ENCODE peak calls at places on chromosome 16, in ten cellular contexts. B is tibial artery, G is colonic mucosa, E is A549, U is choroid plexus epithelial cell, Z is stomach, I is sigmoid colon, L is fibroblast of pulmonary artery, C is OCI-LY7, Q is foreskin fibroblast. V is an unnamed sample.

GRCh38 chr16:21666772-21667171 is 3.0 kb downstream of the OTOA start:
- DNase-seq in L (no peak), B (no peak), E (no peak), C (no peak), G (no peak), U (no peak), Z (no peak), Q (peak), I (no peak), V (no peak)

GRCh38 chr16:88392111-88392510 is 9.4 kb downstream of the ZNF469 start:
- DNase-seq in C (no peak), L (no peak), Q (no peak), Z (no peak), G (no peak), E (no peak), B (no peak), U (no peak), I (no peak), V (no peak)

GRCh38 chr16:89544713-89545043 is 15.8 kb upstream of the RPL13 start:
- DNase-seq in L (no peak), Z (no peak), Q (no peak), U (no peak), B (no peak), C (no peak), I (no peak), E (no peak), G (no peak), V (no peak)

GRCh38 chr16:30023586-30023985 is 588 bp downstream of the C16orf92 start:
- DNase-seq in Z (no peak), E (no peak), U (no peak), C (no peak), G (no peak), I (no peak), L (no peak), Q (no peak), B (no peak), V (no peak)

GRCh38 chr16:73265124-73265838 is 217.4 kb upstream of the ZFHX3 start:
- DNase-seq in B (no peak), Q (no peak), C (no peak), U (no peak), G (no peak), Z (no peak), E (no peak), L (no peak), I (no peak), V (no peak)

GRCh38 chr16:57252148-57252721 is 7.2 kb downstream of the ARL2BP start:
- DNase-seq in U (no peak), Q (no peak), L (no peak), B (no peak), E (no peak), Z (no peak), C (peak), G (no peak), I (no peak), V (no peak)

GRCh38 chr16:4260360-4260759 is 12.5 kb downstream of the TFAP4 start:
- DNase-seq in Z (peak), U (no peak), Q (no peak), G (peak), L (no peak), B (no peak), I (no peak), E (no peak), C (no peak), V (no peak)

GRCh38 chr16:15782573-15783365 is 74.1 kb downstream of the MYH11 start:
- DNase-seq in B (no peak), I (no peak), C (no peak), U (peak), L (no peak), Z (no peak), Q (no peak), G (no peak), E (no peak), V (no peak)

GRCh38 chr16:85396879-85397871 is 215.9 kb upstream of the GSE1 start:
- DNase-seq in C (peak), L (no peak), I (peak), B (peak), U (peak), E (peak), Q (peak), G (peak), Z (no peak), V (no peak)

GRCh38 chr16:3101018-3101840 is 2.1 kb upstream of the ZSCAN10 start:
- DNase-seq in E (peak), Z (no peak), C (peak), U (peak), G (peak), B (no peak), L (peak), I (no peak), Q (peak), V (no peak)

GRCh38 chr16:66885491-66885890 is 5.2 kb downstream of the PDP2 start:
- DNase-seq in G (no peak), Q (no peak), I (no peak), L (no peak), U (no peak), B (no peak), Z (no peak), C (no peak), E (no peak), V (no peak)

GRCh38 chr16:28495098-28495793 is 803 bp downstream of the APOBR start:
- DNase-seq in G (peak), B (no peak), L (no peak), U (no peak), Q (no peak), C (no peak), Z (no peak), E (no peak), I (no peak), V (no peak)

GRCh38 chr16:68365167-68365817 is 54.5 kb downstream of the PRMT7 start:
- DNase-seq in U (no peak), L (no peak), G (no peak), I (no peak), Q (peak), E (no peak), C (no peak), Z (no peak), B (peak), V (no peak)

GRCh38 chr16:85086347-85087291 is 25.7 kb downstream of the CIBAR2 start:
- DNase-seq in Z (peak), C (peak), B (peak), Q (peak), E (peak), U (peak), I (peak), L (peak), G (peak), V (no peak)

GRCh38 chr16:72961115-72961832 is 86.7 kb downstream of the ZFHX3 start:
- DNase-seq in U (peak), Q (peak), E (no peak), I (peak), G (no peak), L (no peak), C (no peak), B (peak), Z (no peak), V (no peak)

GRCh38 chr16:78563905-78564304 is 464.5 kb downstream of the WWOX start:
- DNase-seq in L (no peak), E (no peak), I (no peak), Z (no peak), Q (no peak), G (no peak), C (no peak), U (no peak), B (no peak), V (no peak)

GRCh38 chr16:64534180-64534780 is 587.6 kb downstream of the CDH11 start:
- DNase-seq in I (no peak), B (no peak), Z (no peak), Q (no peak), C (no peak), L (no peak), G (no peak), E (no peak), U (no peak), V (no peak)

GRCh38 chr16:85216522-85217375 is 104.5 kb upstream of the CIBAR2 start:
- DNase-seq in C (no peak), L (no peak), G (no peak), E (no peak), Q (no peak), B (no peak), Z (no peak), U (no peak), I (no peak), V (no peak)

GRCh38 chr16:87333101-87333500 is 15.9 kb upstream of the C16orf95 start:
- DNase-seq in Z (no peak), B (no peak), I (no peak), U (no peak), Q (no peak), C (no peak), E (no peak), L (no peak), G (no peak), V (no peak)

GRCh38 chr16:69187387-69187890 is 475 bp downstream of the SNTB2 start:
- DNase-seq in C (peak), E (peak), U (no peak), Q (peak), G (peak), B (peak), I (peak), Z (peak), L (peak), V (no peak)

GRCh38 chr16:30997000-30997886 is 12.2 kb downstream of the HSD3B7 start:
- DNase-seq in G (peak), C (peak), E (peak), U (peak), Z (peak), B (peak), L (peak), I (peak), Q (peak), V (no peak)

GRCh38 chr16:56120447-56121155 is 70.7 kb upstream of the GNAO1 start:
- DNase-seq in Z (no peak), U (no peak), Q (no peak), L (no peak), E (no peak), C (no peak), B (no peak), G (no peak), I (no peak), V (no peak)

GRCh38 chr16:86934581-86935322 is 356.4 kb downstream of the FOXL1 start:
- DNase-seq in Q (no peak), E (no peak), I (no peak), U (no peak), C (no peak), B (no peak), G (no peak), Z (no peak), L (peak), V (no peak)

GRCh38 chr16:53789159-53789558 is 85.2 kb downstream of the FTO start:
- DNase-seq in I (no peak), B (no peak), L (peak), U (peak), E (no peak), G (no peak), C (no peak), Q (peak), Z (no peak), V (peak)
- H3K4me3 ChIP-seq in I (no peak), B (no peak), L (no peak), U (no peak), E (no peak), G (no peak), C (no peak), Q (no peak), Z (no peak), V (no peak)

DNA sequence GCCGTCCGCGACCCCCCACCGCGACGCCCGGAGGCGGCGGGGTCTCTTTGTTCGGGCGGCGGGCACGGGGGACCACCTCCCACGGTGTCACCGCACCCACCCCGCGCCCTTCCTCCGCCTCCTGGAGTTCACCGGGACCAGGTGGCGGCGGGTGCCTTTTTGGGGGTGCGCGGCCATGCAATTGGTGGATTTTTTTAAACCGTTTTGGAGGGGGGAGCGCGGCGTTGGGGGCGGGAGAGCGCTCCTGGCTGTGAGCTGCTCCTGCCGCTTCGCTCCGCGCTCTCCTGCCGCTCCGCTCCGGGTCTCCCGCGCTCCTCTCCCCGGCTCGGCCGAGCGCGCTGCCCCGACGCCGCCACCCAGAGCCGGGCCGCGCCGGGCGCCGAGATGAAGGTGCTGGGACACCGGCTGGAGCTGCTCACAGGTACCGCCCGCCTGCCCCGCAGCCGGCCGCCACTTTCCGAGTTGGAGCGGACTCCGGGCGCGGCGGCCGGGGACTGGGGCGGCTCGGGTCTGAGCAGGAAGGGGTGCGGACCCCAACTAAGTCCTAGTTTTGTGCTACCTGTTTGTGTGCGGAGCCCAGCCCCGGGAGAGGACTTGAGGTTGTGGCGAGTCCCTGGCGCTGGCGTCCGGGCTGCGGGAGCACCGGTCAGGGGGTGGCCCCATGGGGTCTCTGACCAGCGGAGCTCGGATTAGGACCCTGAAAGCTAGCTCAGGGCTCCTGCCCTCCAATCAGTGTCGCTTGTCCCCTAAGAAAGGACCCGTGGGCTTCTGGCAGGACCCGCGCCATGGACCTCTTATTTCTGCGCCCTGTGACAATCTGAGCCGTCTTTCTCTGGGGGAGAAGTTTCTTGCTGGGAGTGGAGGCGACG is 35.7 kb upstream of the NDRG4 start:
- DNase-seq in Z (peak), C (no peak), E (no peak), B (no peak), Q (peak), U (no peak), G (no peak), L (no peak), I (no peak), V (no peak)
- H3K4me3 ChIP-seq in Z (peak), C (peak), E (peak), B (peak), Q (no peak), U (no peak), G (peak), L (peak), I (peak), V (no peak)

GRCh38 chr16:11299865-11300559 is 18.9 kb upstream of the PRM1 start:
- DNase-seq in B (no peak), C (peak), Z (no peak), Q (no peak), G (no peak), E (no peak), I (no peak), L (no peak), U (no peak), V (no peak)

GRCh38 chr16:11302977-11303376 is 21.8 kb upstream of the PRM1 start:
- DNase-seq in B (no peak), L (no peak), Q (no peak), E (no peak), Z (peak), I (no peak), U (no peak), C (no peak), G (no peak), V (no peak)

GRCh38 chr16:11303405-11304138 is 22.4 kb upstream of the PRM1 start:
- DNase-seq in E (no peak), Q (no peak), U (no peak), G (no peak), C (no peak), I (no peak), L (no peak), Z (peak), B (no peak), V (no peak)

GRCh38 chr16:11300560-11300892 is 19.4 kb upstream of the PRM1 start:
- DNase-seq in B (no peak), Z (no peak), I (no peak), U (no peak), Q (no peak), G (no peak), C (no peak), L (no peak), E (no peak), V (no peak)

GRCh38 chr16:11301645-11302513 is 20.7 kb upstream of the PRM1 start:
- DNase-seq in L (no peak), I (no peak), C (no peak), G (no peak), B (no peak), Z (no peak), E (no peak), U (no peak), Q (no peak), V (no peak)
- H3K4me3 ChIP-seq in L (no peak), I (no peak), C (no peak), G (no peak), B (no peak), Z (no peak), E (no peak), U (no peak), Q (no peak), V (no peak)

DNA sequence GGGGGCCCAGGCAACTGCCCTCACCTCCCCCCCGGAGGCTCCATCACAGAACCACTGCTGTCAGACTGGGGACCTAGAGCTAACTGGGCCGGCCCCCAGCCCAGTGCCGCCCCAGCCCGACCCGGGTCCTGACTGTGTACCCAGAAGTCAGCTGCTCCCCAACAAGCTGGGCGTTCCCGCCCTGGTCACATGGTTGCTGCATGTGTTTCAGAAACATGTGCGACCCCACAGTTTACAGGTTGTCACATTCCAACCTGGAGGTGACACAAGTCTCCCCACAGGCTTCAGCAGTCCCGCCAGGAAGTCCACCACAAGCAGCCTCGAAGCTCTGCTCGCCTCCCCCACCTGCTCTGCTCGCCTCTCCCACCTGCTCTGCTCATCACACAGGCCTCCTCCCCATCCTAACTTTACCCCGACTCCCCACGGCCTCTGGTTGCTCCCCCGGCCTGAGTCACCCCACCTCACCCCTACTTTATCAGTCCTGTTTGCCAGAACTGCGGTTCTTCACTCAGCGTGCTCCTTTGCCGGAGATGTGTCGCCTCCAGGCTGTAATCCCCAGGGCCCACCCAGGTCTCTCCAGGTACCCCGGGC is 968 bp downstream of the MRPL28 start:
- DNase-seq in Q (no peak), I (no peak), E (no peak), L (no peak), B (no peak), C (no peak), Z (no peak), G (no peak), U (no peak), V (no peak)
- H3K4me3 ChIP-seq in Q (peak), I (no peak), E (peak), L (peak), B (peak), C (peak), Z (peak), G (peak), U (peak), V (peak)

V was measured in AG09309.